ENCODE peak calls at places on chromosome 21, in six cellular contexts. S, T, Z, V, H and R are unnamed samples. For H3K36me3, the result is how much of the 10 kb centered on the place peaks cover.

GRCh38 chr21:41966872-41967621 is 13.2 kb upstream of the C2CD2 start:
- DNase-seq in S (no peak), T (no peak), Z (no peak), V (no peak), H (no peak), R (no peak)

GRCh38 chr21:46082638-46083270 is 15.2 kb upstream of the COL6A2 start:
- DNase-seq in S (no peak), T (peak), Z (no peak), V (no peak), H (no peak), R (no peak)

GRCh38 chr21:45302082-45303061 is 14.7 kb upstream of the POFUT2 start:
- DNase-seq in S (no peak), T (peak), Z (peak), V (no peak), H (no peak), R (peak)

GRCh38 chr21:23936224-23936623 is 1671.1 kb downstream of the MRPL39 start:
- DNase-seq in S (no peak), T (no peak), Z (peak), V (peak), H (peak), R (no peak)

GRCh38 chr21:38669186-38669585 is 136.5 kb upstream of the ETS2 start:
- DNase-seq in S (peak), T (no peak), Z (peak), V (peak), H (no peak), R (peak)

GRCh38 chr21:36788116-36788515 is 89.2 kb downstream of the SIM2 start:
- DNase-seq in S (peak), T (no peak), Z (peak), V (peak), H (no peak), R (no peak)

GRCh38 chr21:28410264-28410663 is 582.4 kb downstream of the LTN1 start:
- DNase-seq in S (no peak), T (no peak), Z (peak), V (no peak), H (no peak), R (no peak)

GRCh38 chr21:46218906-46219590 is 9.5 kb downstream of the LSS start:
- DNase-seq in S (no peak), T (no peak), Z (no peak), V (no peak), H (no peak), R (no peak)

GRCh38 chr21:17492415-17493168 is 20.3 kb upstream of the CXADR start:
- DNase-seq in S (no peak), T (no peak), Z (peak), V (peak), H (no peak), R (no peak)

GRCh38 chr21:17050156-17050555 is 462.7 kb upstream of the CXADR start:
- DNase-seq in S (no peak), T (no peak), Z (no peak), V (no peak), H (no peak), R (no peak)

GRCh38 chr21:40622531-40622930 is 224.4 kb downstream of the DSCAM start:
- DNase-seq in S (no peak), T (no peak), Z (no peak), V (peak), H (no peak), R (no peak)

GRCh38 chr21:20720623-20721022 is 277.6 kb upstream of the NCAM2 start:
- DNase-seq in S (peak), T (no peak), Z (peak), V (no peak), H (no peak), R (no peak)

GRCh38 chr21:45405819-45406762 is 1.1 kb downstream of the COL18A1 start:
- DNase-seq in S (no peak), T (peak), Z (no peak), V (peak), H (no peak), R (no peak)

GRCh38 chr21:17730782-17731181 is 88.4 kb downstream of the C21orf91 start:
- DNase-seq in S (peak), T (no peak), Z (no peak), V (no peak), H (no peak), R (no peak)

DNA sequence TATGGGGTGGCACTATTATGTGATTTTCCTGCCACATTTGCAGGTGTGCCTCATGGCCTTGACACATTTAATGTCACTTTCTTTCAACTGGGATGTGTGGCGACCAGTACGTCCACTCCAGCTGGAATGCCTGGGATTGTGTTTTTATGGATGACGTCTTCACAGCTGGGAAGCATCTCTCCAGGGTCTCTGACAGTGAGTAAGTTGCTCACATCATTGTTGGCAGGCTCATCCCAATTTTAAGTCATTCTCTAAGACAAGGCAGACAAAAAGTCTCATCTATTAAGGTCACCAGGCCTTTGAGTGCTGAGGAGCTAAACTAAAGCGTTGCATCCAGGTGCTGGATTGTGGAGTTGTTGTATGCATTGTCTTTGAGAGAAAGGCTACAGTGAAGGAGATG is 43.3 kb downstream of the RUNX1 start:
- DNase-seq in S (no peak), T (no peak), Z (no peak), V (no peak), H (no peak), R (no peak)
- H3K4me3 ChIP-seq in S (no peak), T (no peak), Z (no peak), V (no peak), H (no peak), R (no peak)

GRCh38 chr21:22881131-22881530 is 1882.9 kb downstream of the NCAM2 start:
- DNase-seq in S (no peak), T (no peak), Z (no peak), V (no peak), H (no peak), R (no peak)

GRCh38 chr21:22880573-22880972 is 1882.4 kb downstream of the NCAM2 start:
- DNase-seq in S (no peak), T (no peak), Z (no peak), V (no peak), H (no peak), R (no peak)

GRCh38 chr21:22885079-22885478 is 1886.9 kb downstream of the NCAM2 start:
- DNase-seq in S (no peak), T (no peak), Z (no peak), V (no peak), H (no peak), R (no peak)

GRCh38 chr21:22889445-22889844 is 1891.2 kb downstream of the NCAM2 start:
- DNase-seq in S (no peak), T (no peak), Z (no peak), V (no peak), H (no peak), R (no peak)

DNA sequence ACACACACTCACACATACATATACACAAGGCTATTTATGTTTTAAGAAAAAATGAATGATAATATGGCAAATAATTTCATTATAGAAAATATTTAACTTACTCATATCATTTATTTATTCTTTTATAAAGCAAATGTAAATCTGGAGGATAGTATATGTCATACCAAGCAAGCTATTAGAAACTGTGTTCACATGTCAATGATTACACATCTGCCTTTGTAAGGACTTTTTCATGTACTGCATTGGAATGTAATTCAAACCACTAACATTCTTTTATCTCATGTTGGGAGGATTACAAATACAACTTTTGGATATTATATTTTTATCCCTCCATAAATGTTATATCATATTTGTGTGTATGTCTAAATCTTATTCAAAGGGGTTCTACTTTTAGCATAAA is 1887.4 kb downstream of the NCAM2 start:
- DNase-seq in S (no peak), T (no peak), Z (no peak), V (no peak), H (no peak), R (no peak)
- H3K27ac ChIP-seq in S (no peak), T (no peak), Z (no peak), V (no peak), H (no peak), R (no peak)

DNA sequence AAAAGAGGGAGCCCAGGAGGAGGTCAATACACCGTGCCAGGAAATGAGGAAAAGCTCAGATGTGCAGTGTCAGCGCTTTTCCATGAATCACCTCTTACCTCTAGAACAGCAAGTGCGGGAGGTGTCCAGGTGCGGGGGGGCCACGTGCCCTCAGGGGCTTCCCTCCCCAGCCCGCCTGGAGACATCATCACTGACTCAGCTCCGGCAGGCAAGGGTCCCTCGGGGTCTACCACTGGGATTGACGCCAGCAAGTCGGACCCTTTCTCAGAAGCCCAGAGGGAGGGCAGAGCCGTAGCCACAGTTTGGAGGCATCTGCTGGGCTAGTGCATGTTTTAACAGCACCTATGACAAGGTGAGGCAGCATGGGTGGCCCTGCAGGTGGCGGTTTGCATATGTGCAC is 67.4 kb upstream of the TRAPPC10 start:
- DNase-seq in S (no peak), T (no peak), Z (no peak), V (no peak), H (no peak), R (no peak)
- H3K36me3 ChIP-seq in S (under half), T (under half), Z (under half), V (under half), H (under half), R (under half)

GRCh38 chr21:35528109-35529042 is 479.3 kb upstream of the RUNX1 start:
- DNase-seq in S (no peak), T (peak), Z (peak), V (no peak), H (peak), R (peak)
- H3K4me3 ChIP-seq in S (peak), T (peak), Z (no peak), V (no peak), H (no peak), R (no peak)

DNA sequence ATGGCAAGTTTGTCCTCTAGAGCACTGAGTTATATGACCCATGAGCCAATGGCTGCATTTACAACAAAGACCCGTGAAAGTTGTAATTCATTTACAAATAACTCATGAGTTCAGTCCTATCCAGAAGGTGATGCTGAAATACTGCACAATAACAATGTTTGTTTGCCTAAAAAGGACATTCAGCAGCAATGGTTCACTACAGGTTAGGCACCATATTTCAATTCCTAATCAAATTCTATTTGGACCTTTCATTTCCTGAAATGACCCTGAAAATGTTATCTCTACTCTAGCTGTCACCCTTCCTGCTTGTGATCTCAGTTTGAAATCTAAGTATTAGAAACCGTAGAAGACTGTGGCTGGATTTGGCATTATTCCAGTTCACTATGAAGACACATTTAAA is 191.2 kb upstream of the SAMSN1 start:
- DNase-seq in S (no peak), T (no peak), Z (no peak), V (no peak), H (no peak), R (no peak)
- H3K27ac ChIP-seq in S (no peak), T (no peak), Z (no peak), V (no peak), H (no peak), R (no peak)

GRCh38 chr21:33562389-33562788 is 19.6 kb downstream of the SON start:
- DNase-seq in S (no peak), T (no peak), Z (no peak), V (no peak), H (no peak), R (no peak)
- H3K36me3 ChIP-seq in S (under half), T (under half), Z (half or more), V (under half), H (under half), R (half or more)

DNA sequence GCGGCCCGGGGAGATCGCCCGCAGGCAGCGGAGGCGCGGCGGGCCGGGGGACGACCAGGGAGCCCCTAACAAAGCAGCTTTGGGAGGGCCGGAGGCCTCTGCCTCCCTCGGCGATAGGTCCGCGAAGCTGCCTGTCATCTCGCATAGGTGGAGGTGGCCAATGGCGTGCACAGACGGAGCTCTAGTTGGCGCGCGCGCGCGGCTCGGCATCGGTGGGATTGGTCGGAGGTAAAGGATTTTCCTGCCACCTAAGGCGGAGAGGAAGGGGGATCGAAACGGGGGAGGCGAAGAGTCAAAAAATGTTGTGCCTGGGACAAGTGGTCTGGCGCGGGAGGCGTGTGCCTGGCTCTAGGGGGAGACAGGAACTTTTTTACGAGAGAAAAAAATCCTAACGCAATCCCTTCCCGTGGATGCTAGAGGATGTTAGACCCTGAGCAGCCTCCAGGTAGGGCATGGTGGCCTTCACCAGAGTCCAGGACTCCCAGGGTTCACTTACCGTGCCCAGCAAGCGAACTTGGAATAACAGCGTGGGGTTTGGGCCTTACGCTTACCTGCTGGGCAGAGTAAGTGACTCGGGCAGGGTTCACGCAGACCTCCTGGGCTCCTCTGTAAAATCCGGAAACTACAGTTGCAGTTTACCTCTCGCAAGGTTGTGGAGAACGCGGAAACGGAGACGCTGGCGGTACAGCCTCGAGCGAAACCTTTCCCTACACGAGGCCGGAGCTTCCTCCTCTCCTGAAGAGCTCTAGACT is 99.9 kb upstream of the SOD1 start:
- DNase-seq in S (peak), T (peak), Z (peak), V (peak), H (peak), R (peak)
- H3K4me3 ChIP-seq in S (peak), T (peak), Z (peak), V (peak), H (peak), R (peak)